ENCODE peak calls at places on chromosomes 7 and 10, in four cellular contexts. U is psoas muscle, F is HCT116, N is substantia nigra. P is an unnamed sample.

GRCh38 chr10:111316607-111317006 is 239.8 kb downstream of the ADRA2A start:
- DNase-seq in U (no peak), F (no peak), N (no peak), P (no peak)

GRCh38 chr7:132084776-132085388 is 491.4 kb downstream of the PLXNA4 start:
- DNase-seq in U (no peak), F (peak), N (no peak), P (no peak)

GRCh38 chr7:15086171-15086745 is 183.7 kb upstream of the DGKB start:
- DNase-seq in U (no peak), F (no peak), N (no peak), P (no peak)

GRCh38 chr10:100728928-100729876 is 16.2 kb upstream of the PAX2 start:
- DNase-seq in U (no peak), F (peak), N (no peak), P (no peak)

GRCh38 chr10:100020161-100020882 is 10.6 kb upstream of the DNMBP start:
- DNase-seq in U (no peak), F (no peak), N (no peak), P (no peak)

GRCh38 chr10:22851865-22852239 is 76.0 kb upstream of the ARMC3 start:
- DNase-seq in U (no peak), F (no peak), N (no peak), P (no peak)

GRCh38 chr10:87675396-87676376 is 16.0 kb downstream of the PAPSS2 start:
- DNase-seq in U (no peak), F (no peak), N (no peak), P (no peak)

GRCh38 chr7:641966-642365 is 84.5 kb upstream of the DNAAF5 start:
- DNase-seq in U (no peak), F (no peak), N (no peak), P (no peak)

GRCh38 chr10:10951675-10952074 is 66.0 kb upstream of the CELF2 start:
- DNase-seq in U (no peak), F (no peak), N (no peak), P (no peak)

DNA sequence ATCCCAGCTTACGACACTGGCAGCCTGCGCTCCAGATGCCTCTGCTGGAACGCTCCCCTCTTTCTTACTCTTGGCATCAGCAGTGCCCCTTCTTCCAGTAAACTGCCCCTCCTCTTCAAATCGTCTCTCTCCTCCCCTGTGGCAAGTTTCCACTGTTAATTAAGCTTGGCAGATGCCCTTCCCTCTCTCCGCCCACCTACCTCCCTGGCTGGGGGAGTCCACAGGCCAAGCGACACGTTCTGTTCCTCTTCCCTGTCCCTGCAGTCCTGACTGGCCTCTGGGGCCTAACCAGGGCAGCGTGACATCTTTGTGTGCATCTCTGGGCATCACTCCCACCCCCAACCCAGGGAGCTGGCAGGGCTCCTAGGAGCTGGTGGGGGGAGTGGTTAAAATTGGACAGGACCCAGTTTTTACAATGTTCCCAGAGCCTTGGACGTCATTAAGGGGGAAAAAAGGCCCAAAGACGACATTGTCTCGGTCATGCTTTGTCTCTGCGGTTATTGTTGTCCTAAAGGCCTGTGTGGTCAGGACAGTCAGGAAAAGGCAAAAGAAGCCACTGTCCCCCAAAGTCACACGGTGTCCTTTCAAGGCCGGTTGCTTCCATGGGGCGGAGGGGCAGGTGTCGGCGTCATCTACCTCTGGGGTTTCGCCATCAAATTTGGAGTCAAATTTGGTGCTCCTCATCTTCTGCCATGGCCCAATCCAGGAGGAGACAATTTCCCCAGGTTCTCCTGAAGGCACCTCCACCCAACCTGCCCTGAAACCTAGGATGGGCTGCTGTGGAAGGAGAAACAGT is 54.2 kb downstream of the DLG5 start:
- DNase-seq in U (no peak), F (no peak), N (peak), P (no peak)
- H3K27ac ChIP-seq in U (no peak), F (no peak), N (peak), P (no peak)

GRCh38 chr10:3759397-3759796 is 25.6 kb downstream of the KLF6 start:
- DNase-seq in U (no peak), F (no peak), N (no peak), P (no peak)

GRCh38 chr10:3760083-3760482 is 24.9 kb downstream of the KLF6 start:
- DNase-seq in U (no peak), F (no peak), N (no peak), P (peak)

GRCh38 chr10:3757250-3757637 is 27.8 kb downstream of the KLF6 start:
- DNase-seq in U (no peak), F (no peak), N (no peak), P (no peak)

GRCh38 chr10:3757638-3758490 is 27.1 kb downstream of the KLF6 start:
- DNase-seq in U (no peak), F (no peak), N (no peak), P (no peak)

GRCh38 chr10:3758491-3758970 is 26.5 kb downstream of the KLF6 start:
- DNase-seq in U (no peak), F (no peak), N (no peak), P (no peak)
- H3K27ac ChIP-seq in U (no peak), F (no peak), N (no peak), P (no peak)

DNA sequence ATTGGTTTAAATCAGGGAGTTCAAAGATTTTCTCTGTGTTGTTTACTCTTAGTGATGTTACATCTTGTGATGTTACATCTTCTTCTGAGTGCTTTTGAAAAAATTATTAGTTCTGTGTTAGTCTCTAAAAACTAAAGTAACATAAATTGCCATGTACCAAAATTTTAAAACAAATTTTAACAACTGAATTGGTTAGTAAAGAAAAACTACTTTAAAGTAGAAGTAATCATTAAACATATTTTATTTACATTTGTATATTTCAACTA is 5.2 kb upstream of the IGF2BP3 start:
- DNase-seq in U (no peak), F (no peak), N (no peak), P (no peak)
- H3K27ac ChIP-seq in U (no peak), F (no peak), N (no peak), P (no peak)

DNA sequence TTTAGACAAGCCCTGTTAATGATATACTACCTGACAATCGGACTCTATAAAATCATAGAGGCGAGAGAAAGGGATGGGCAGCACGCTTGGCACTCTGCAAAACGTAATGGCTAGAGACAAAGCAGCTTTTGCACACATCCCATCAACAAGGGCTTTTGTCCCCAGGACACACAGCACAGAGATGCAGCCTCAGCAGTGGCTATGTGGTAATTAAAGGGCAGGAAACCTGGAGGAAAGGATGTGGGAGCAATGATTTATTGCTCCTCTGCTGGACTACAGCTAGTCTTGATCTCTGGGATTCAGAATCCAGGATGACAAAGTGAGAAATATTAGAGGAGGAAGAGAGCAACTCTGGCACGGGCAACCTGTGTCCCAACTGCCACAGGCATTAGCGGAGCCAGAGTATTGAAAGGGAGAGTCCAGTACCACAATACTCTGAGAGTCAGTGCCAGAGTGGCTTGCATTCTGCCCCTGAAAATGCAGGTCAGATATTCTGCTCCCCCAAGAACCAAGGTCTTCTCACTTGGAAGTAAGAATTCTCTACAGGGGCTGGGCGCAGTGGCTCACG is 96.5 kb downstream of the ARMH3 start:
- DNase-seq in U (peak), F (no peak), N (peak), P (no peak)
- H3K27ac ChIP-seq in U (no peak), F (no peak), N (peak), P (no peak)

GRCh38 chr7:43552122-43552521 is 30.8 kb upstream of the STK17A start:
- DNase-seq in U (no peak), F (no peak), N (no peak), P (no peak)
- H3K27ac ChIP-seq in U (no peak), F (no peak), N (no peak), P (no peak)

GRCh38 chr10:64397125-64397524 is 875.9 kb downstream of the REEP3 start:
- DNase-seq in U (no peak), F (no peak), N (no peak), P (no peak)

GRCh38 chr10:64396105-64396504 is 874.9 kb downstream of the REEP3 start:
- DNase-seq in U (no peak), F (no peak), N (no peak), P (no peak)

DNA sequence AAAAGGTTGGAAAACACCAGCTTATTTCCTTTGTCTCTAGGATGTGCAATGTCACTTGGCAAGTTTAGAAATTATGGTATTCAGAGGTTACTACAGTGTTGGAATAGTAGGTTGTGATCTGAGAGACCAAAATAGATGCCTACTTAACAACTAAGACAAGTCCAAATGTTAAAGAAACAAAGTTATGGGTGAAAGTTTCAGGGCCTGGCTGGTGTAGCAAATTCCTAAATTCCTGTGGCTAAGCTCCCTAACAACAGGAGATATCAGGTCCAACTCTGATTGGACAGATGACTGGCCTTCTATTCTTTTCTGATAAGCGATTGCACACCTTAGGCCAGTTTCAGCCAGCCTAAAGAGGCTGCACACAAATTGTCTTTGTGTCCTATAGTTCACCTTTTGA is 873.5 kb downstream of the REEP3 start:
- DNase-seq in U (no peak), F (no peak), N (no peak), P (no peak)
- H3K27ac ChIP-seq in U (no peak), F (no peak), N (no peak), P (no peak)

DNA sequence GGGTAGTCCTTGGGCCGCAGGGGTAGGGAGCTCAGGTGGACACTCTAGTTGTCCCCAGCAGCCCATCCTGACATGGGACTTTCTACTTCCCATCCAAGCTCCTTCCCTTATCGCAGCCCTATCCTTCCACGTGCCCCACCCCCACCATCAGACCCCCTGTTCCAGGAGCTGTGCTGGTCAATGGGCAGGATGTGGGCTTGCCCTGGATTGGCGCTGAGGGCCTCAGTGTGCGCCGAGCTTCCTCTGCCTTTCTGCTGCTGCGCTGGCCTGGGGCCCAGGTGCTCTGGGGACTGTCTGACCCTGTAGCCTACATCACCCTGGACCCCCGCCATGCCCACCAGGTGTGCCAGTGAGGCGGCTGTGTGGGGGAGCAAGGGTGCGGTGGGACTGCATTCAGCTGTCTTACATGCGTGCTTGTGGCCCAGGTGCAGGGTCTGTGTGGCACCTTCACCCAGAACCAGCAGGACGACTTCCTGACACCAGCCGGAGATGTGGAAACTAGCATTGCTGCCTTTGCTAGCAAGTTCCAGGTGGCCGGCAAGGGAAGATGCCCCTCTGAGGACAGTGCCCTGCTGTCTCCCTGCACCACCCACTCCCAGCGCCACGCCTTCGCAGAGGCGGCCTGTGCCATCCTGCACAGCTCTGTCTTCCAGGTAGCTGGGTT is 9.4 kb upstream of the ZNF467 start:
- DNase-seq in U (no peak), F (no peak), N (no peak), P (no peak)
- H3K27ac ChIP-seq in U (no peak), F (no peak), N (peak), P (no peak)

DNA sequence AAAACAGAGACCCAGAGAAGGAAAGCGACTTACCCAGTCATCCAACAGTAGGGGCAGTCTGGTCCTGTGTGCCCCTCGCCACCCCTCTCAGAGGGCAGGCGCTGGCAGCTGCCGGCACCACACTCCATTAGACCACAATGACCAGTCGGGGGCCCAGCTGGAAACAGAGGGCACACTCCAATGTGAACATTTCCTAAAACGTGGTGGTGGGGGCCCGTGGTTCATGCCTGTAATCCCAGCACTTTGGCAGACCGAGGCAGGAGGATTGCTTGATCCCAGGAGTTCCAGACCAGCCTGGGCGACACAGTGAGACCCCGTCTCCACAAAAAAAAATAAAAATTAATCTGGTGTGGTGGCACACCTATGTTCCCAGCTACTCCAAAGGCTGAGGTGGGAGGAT is 912 bp upstream of the OAT start:
- DNase-seq in U (no peak), F (no peak), N (no peak), P (no peak)
- H3K27ac ChIP-seq in U (no peak), F (peak), N (no peak), P (no peak)

P was measured in SJSA1.